ENCODE peak calls at places on chromosomes 6 and 20, in six cellular contexts. N, C, Y, G, Q and E are unnamed samples.

GRCh38 chr6:3919130-3919628 is 70.0 kb downstream of the FAM50B start:
- DNase-seq in Y (peak), N (peak), G (peak), C (peak), Q (no peak), E (no peak)

GRCh38 chr6:39387785-39388184 is 65.3 kb upstream of the KCNK16 start:
- DNase-seq in Q (no peak), G (no peak), N (no peak), Y (no peak), C (no peak), E (no peak)

GRCh38 chr20:6976535-6976934 is 209.0 kb downstream of the BMP2 start:
- DNase-seq in G (peak), N (no peak), C (no peak), Q (no peak), Y (no peak), E (no peak)

GRCh38 chr6:53112404-53112803 is 36.2 kb downstream of the GCM1 start:
- DNase-seq in N (no peak), G (peak), Q (peak), Y (no peak), C (no peak), E (no peak)

GRCh38 chr6:166935353-166935752 is 21.0 kb downstream of the RNASET2 start:
- DNase-seq in N (no peak), Y (no peak), C (no peak), G (no peak), Q (no peak), E (no peak)

GRCh38 chr6:88982720-88983119 is 19.3 kb upstream of the RNGTT start:
- DNase-seq in N (no peak), C (peak), G (peak), Q (peak), Y (peak), E (peak)

GRCh38 chr6:45327956-45328522 is at the start of gene RUNX2:
- DNase-seq in Q (no peak), Y (peak), G (no peak), N (no peak), C (no peak), E (no peak)

GRCh38 chr6:83430606-83431544 is at the start of gene ME1:
- DNase-seq in Y (peak), G (peak), Q (peak), N (peak), C (peak), E (peak)

GRCh38 chr6:111523484-111524166 is 40.6 kb upstream of the REV3L start:
- DNase-seq in Q (no peak), Y (no peak), N (no peak), G (no peak), C (no peak), E (no peak)

GRCh38 chr6:26576929-26577719 is 19.6 kb upstream of the ABT1 start:
- DNase-seq in Q (no peak), Y (peak), G (peak), C (no peak), N (no peak), E (no peak)

GRCh38 chr6:7727951-7728854 is 2.3 kb downstream of the BMP6 start:
- DNase-seq in G (peak), N (no peak), C (no peak), Y (no peak), Q (no peak), E (peak)

DNA sequence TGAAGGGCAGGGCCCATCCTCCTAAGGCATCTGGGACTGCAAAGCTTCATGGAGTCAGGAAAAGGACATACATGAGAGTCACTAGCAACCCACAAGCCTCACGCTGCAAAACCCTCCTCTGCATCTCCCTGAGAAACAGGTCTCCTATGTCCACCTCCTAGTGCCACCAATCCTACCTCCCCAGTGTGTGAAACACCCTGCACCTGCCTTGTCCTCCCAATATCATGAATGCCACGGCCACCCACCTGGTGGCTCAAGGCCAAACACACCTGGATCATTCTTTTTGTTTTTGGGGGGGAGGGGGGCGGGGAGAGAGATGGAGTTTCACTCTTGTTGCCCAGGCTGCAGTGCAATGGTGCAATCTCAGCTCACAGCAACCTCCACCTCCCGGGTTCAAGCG is 90.5 kb downstream of the ZMYND8 start:
- DNase-seq in Y (no peak), Q (no peak), C (no peak), N (no peak), G (no peak), E (no peak)
- TF ChIP-seq POLR2A in Y (no peak), Q (no peak), C (no peak), N (no peak), G (no peak), E (no peak)

GRCh38 chr20:31738729-31739549 is at the start of gene TPX2:
- DNase-seq in C (peak), G (peak), N (peak), Q (peak), Y (peak), E (peak)
- TF ChIP-seq POLR2A in C (peak), G (peak), N (no peak), Q (no peak), Y (peak), E (peak)

DNA sequence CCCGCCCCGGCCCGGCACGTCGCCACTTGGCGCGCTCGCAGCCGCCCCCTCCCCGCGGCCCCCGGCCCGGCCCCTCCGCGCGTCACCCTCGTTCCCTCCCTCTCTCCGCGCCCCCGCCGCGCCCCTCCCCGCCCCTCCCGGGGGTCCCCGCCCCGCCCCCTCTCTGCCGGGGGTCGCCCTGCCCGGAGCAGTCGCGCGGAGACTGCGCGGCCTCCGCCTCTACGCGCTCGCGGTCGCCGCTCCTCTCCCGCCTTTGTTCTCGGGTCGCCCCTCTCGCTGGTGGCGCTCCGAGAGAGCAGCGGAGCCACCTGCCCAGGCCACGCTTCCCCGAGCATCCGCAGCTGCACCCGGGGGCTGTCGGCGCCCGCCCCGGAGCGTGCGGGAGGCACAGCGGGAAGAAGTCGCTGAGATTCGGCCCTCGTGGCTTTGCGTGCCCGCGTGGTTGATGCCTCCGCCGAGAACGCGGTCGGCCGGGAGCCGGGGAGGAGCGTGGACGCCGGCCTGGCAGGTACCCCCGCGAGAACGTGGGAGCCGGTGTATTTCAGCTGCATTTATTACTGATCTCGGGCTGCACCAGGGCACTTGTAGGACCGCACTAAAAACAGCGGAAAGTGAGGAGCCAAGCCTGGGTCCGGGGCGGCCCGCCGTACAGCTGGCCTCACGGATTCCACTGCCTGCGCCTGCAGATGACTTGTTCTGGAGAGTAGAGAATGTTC is 412 bp upstream of the PHF10 start:
- DNase-seq in Q (peak), N (peak), Y (peak), G (peak), C (peak), E (peak)
- TF ChIP-seq POLR2A in Q (no peak), N (no peak), Y (peak), G (peak), C (peak), E (peak)

DNA sequence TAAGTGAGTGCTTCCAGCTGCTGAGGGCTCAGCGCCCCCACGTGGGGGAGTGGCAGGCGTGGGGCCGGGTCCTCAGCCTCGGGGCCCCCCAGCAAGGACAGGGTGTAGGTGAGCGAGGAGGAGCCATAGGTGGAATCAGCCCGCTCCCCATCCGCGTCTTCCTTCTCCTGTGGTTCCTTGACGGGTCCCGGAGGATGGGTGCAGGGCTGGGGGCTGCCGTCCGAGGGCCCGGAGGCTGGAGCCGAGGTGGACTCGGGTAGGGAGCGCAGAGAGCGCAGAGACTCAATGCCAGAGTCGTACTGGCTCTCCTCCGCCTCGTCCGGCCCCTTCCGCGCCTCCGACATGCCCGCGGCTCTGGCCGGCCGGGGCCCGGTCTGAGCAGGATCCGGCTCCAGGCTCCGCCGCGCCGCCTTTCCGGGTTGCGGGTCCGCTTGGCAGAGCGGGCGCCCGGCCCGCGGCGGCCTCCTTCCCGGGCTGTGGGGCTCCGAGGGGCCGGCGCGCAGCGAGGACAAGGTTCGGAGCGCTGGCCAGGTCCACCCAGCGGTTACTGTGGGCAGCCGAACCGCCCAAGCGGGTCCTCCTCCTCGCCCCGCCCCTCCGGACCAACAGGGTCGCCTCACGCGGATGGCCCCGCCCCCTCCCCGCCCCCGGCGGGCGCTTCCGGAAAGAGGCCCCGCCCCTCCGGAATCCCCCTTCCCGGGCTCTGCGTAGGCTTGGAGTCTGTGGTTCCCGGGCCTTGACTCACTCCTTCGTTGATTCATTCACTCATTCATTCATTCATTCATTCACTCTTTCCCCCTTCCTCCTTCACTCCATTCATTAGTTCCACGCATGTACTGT is at the start of gene NFKBIE:
- DNase-seq in N (peak), C (peak), Y (peak), Q (peak), G (peak), E (peak)
- TF ChIP-seq POLR2A in N (no peak), C (peak), Y (peak), Q (no peak), G (peak), E (peak)

DNA sequence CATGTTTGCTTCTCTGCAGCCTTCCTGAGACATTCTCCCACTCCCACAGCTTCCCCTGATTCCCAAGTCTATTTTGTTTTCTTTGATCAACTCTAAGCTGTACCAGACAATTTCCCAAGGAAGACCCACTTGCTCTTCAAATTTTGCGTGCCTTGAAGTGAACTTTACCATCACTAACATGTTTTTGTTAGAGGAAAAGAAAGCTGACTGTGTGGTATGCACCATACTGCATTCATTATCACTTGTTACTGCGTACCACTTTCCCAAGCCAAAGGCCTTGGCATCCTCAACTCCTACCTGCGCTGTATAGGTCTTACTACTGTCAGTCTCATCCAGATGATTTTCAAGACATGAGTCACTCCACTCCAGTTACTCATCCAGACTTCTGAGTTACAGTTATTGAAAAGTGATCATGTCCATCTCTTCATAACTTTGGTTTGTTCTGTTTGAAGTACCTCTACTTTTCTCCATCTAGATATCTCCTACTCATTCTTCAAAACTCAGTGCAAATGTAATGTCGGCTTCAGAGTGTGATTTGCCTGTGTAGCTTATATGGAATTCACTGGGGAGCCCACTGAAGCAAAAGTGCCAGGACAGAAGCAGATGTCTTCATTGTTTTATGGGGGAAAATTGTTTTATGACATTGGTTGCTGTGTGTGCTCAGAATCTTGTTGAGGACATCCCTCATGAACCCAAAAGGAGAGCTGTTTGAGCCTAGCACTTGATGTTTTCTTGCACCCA is 5.2 kb downstream of the RPS12 start:
- DNase-seq in Q (no peak), G (no peak), C (no peak), N (no peak), Y (peak), E (no peak)
- TF ChIP-seq POLR2A in Q (no peak), G (no peak), C (no peak), N (no peak), Y (no peak), E (no peak)

DNA sequence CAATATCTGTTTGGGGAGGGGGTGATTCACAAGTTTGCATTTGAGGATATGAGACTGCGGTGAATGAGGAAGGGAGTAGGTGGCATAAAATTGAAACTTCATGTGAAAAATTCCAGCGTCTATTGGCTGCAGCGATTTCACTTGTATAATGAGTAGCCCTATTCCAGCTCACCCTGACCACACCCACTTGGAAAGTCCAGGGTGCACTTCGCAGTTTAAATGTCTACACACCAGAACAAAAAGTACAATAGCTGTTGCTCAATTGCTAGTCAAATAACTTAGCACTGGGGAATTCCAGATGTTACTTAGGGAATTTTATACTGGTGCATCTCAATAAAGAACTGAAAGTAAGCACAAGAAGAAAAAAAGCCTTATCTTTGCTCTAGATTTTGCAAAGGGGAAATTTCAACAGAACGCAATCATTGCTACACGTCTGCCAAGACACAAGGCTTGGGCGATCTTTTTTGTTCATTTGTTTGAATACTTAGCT is 6.3 kb downstream of the TNFAIP3 start:
- DNase-seq in G (peak), Y (peak), Q (peak), N (no peak), C (peak), E (no peak)
- TF ChIP-seq POLR2A in G (no peak), Y (no peak), Q (no peak), N (no peak), C (peak), E (no peak)